ENCODE peak calls at places on chromosomes 12 and 14, in six cellular contexts. U, B, M, G, E and C are unnamed samples.

GRCh38 chr12:95996034-95996658 is at the start of gene HAL:
- DNase-seq in M (no peak), G (no peak), U (no peak), B (no peak), E (peak; percentile 67), C (no peak)

GRCh38 chr12:109555431-109556315 is 17.6 kb downstream of the MMAB start:
- DNase-seq in M (no peak), G (no peak), E (no peak), B (no peak), U (no peak), C (no peak)

GRCh38 chr12:52899338-52900035 is 5.4 kb downstream of the KRT8 start:
- DNase-seq in G (no peak), B (no peak), M (no peak), U (no peak), E (no peak), C (no peak)

GRCh38 chr14:61710853-61711817 is 15.8 kb downstream of the HIF1A start:
- DNase-seq in G (no peak), B (no peak), M (no peak), U (no peak), E (no peak), C (no peak)

GRCh38 chr14:64465856-64466554 is 706 bp downstream of the AKAP5 start:
- DNase-seq in U (no peak), M (peak; percentile 60), E (no peak), G (peak; percentile 45), B (peak; percentile 19), C (peak; percentile 31)

GRCh38 chr12:72269491-72269890 is 2.7 kb upstream of the TRHDE start:
- DNase-seq in M (no peak), B (no peak), E (no peak), G (no peak), U (no peak), C (no peak)

GRCh38 chr12:107236824-107237467 is 143.6 kb upstream of the CRY1 start:
- DNase-seq in G (no peak), U (no peak), B (no peak), M (peak; percentile 62), E (no peak), C (no peak)

GRCh38 chr14:96260341-96260821 is 4.4 kb downstream of the BDKRB1 start:
- DNase-seq in E (no peak), M (no peak), B (no peak), U (no peak), G (peak; percentile 87), C (peak; percentile 70)

GRCh38 chr12:90292183-90292582 is 583.5 kb upstream of the ATP2B1 start:
- DNase-seq in U (no peak), B (no peak), E (no peak), M (no peak), G (no peak), C (no peak)

GRCh38 chr12:124463341-124463861 is 104.0 kb downstream of the NCOR2 start:
- DNase-seq in U (no peak), E (no peak), B (no peak), M (no peak), G (no peak), C (no peak)

GRCh38 chr14:94066089-94066676 is 14.8 kb downstream of the DDX24 start:
- DNase-seq in E (no peak), U (no peak), G (no peak), M (no peak), B (no peak), C (no peak)